ENCODE peak calls at places on chromosomes 5 and 9, in seven cellular contexts. One of them, this sample, is unnamed.

GRCh38 chr5:171314728-171315385 is 5.8 kb downstream of the TLX3 start:
- DNase-seq in fibroblast of lung: peak; percentile 17
- DNase-seq in cardiac fibroblast: no peak
- DNase-seq in Peyer's patch: no peak
- DNase-seq in endodermal cell: peak; percentile 76
- DNase-seq in Panc1: no peak
- DNase-seq in left ventricle myocardium inferior: peak; percentile 38
- DNase-seq in this sample: no peak

GRCh38 chr9:126373241-126373640 is 46.6 kb downstream of the MVB12B start:
- DNase-seq in left ventricle myocardium inferior: no peak
- DNase-seq in Peyer's patch: no peak
- DNase-seq in Panc1: no peak
- DNase-seq in cardiac fibroblast: peak; percentile 46
- DNase-seq in fibroblast of lung: no peak
- DNase-seq in endodermal cell: no peak
- DNase-seq in this sample: no peak

GRCh38 chr9:131530546-131530929 is 525 bp downstream of the UCK1 start:
- DNase-seq in cardiac fibroblast: peak; percentile 38
- DNase-seq in endodermal cell: peak; percentile 79
- DNase-seq in Panc1: no peak
- DNase-seq in fibroblast of lung: no peak
- DNase-seq in left ventricle myocardium inferior: peak; percentile 32
- DNase-seq in Peyer's patch: peak; percentile 63
- DNase-seq in this sample: no peak

GRCh38 chr5:134077926-134078580 is 36.4 kb upstream of the TCF7 start:
- DNase-seq in Peyer's patch: no peak
- DNase-seq in fibroblast of lung: no peak
- DNase-seq in left ventricle myocardium inferior: no peak
- DNase-seq in endodermal cell: no peak
- DNase-seq in Panc1: no peak
- DNase-seq in cardiac fibroblast: no peak
- DNase-seq in this sample: no peak

GRCh38 chr9:134375011-134375390 is 48.7 kb downstream of the RXRA start:
- DNase-seq in Peyer's patch: no peak
- DNase-seq in cardiac fibroblast: no peak
- DNase-seq in Panc1: no peak
- DNase-seq in fibroblast of lung: peak; percentile 28
- DNase-seq in endodermal cell: no peak
- DNase-seq in left ventricle myocardium inferior: peak; percentile 78
- DNase-seq in this sample: no peak

GRCh38 chr5:179060116-179061008 is at the start of gene ZNF354C:
- DNase-seq in endodermal cell: peak; percentile 97
- DNase-seq in cardiac fibroblast: peak; percentile 90
- DNase-seq in Panc1: no peak
- DNase-seq in fibroblast of lung: peak; percentile 90
- DNase-seq in Peyer's patch: peak; percentile 84
- DNase-seq in left ventricle myocardium inferior: peak; percentile 92
- DNase-seq in this sample: peak; percentile 67

GRCh38 chr9:114061292-114061691 is 16.8 kb downstream of the AMBP start:
- DNase-seq in Panc1: no peak
- DNase-seq in fibroblast of lung: no peak
- DNase-seq in left ventricle myocardium inferior: no peak
- DNase-seq in cardiac fibroblast: no peak
- DNase-seq in Peyer's patch: no peak
- DNase-seq in endodermal cell: peak; percentile 38
- DNase-seq in this sample: no peak

GRCh38 chr9:113484258-113484730 is 20.8 kb downstream of the RGS3 start:
- DNase-seq in endodermal cell: peak; percentile 19
- DNase-seq in left ventricle myocardium inferior: peak; percentile 77
- DNase-seq in Peyer's patch: no peak
- DNase-seq in cardiac fibroblast: no peak
- DNase-seq in Panc1: no peak
- DNase-seq in fibroblast of lung: peak; percentile 28
- DNase-seq in this sample: no peak

GRCh38 chr5:105288946-105289345 is 1726.4 kb upstream of the NUDT12 start:
- DNase-seq in fibroblast of lung: peak; percentile 8
- DNase-seq in Panc1: no peak
- DNase-seq in cardiac fibroblast: peak; percentile 12
- DNase-seq in left ventricle myocardium inferior: no peak
- DNase-seq in Peyer's patch: no peak
- DNase-seq in endodermal cell: no peak
- DNase-seq in this sample: no peak

GRCh38 chr9:121820286-121821005 is 169.0 kb downstream of the DAB2IP start:
- DNase-seq in Peyer's patch: no peak
- DNase-seq in Panc1: no peak
- DNase-seq in left ventricle myocardium inferior: no peak
- DNase-seq in fibroblast of lung: no peak
- DNase-seq in cardiac fibroblast: no peak
- DNase-seq in endodermal cell: peak; percentile 67
- DNase-seq in this sample: no peak

GRCh38 chr5:14364096-14364495 is 217.5 kb upstream of the OTULINL start:
- DNase-seq in Panc1: no peak
- DNase-seq in cardiac fibroblast: no peak
- DNase-seq in endodermal cell: no peak
- DNase-seq in fibroblast of lung: peak; percentile 33
- DNase-seq in Peyer's patch: no peak
- DNase-seq in left ventricle myocardium inferior: no peak
- DNase-seq in this sample: no peak
- TF ChIP-seq CTCF in Panc1: no peak
- TF ChIP-seq CTCF in cardiac fibroblast: no peak
- TF ChIP-seq CTCF in endodermal cell: no peak
- TF ChIP-seq CTCF in fibroblast of lung: no peak
- TF ChIP-seq CTCF in Peyer's patch: peak; percentile 15
- TF ChIP-seq CTCF in left ventricle myocardium inferior: no peak
- TF ChIP-seq CTCF in this sample: no peak

GRCh38 chr5:140711794-140712193 is 11.5 kb downstream of the ZMAT2 start:
- DNase-seq in endodermal cell: no peak
- DNase-seq in cardiac fibroblast: no peak
- DNase-seq in left ventricle myocardium inferior: no peak
- DNase-seq in Peyer's patch: no peak
- DNase-seq in fibroblast of lung: no peak
- DNase-seq in Panc1: no peak
- DNase-seq in this sample: no peak
- H3K4me3 ChIP-seq in endodermal cell: peak overlapping the region; percentile 72
- H3K4me3 ChIP-seq in cardiac fibroblast: no peak overlapping the region
- H3K4me3 ChIP-seq in left ventricle myocardium inferior: peak overlapping the region; percentile 67
- H3K4me3 ChIP-seq in Peyer's patch: no peak overlapping the region
- H3K4me3 ChIP-seq in fibroblast of lung: peak overlapping the region; percentile 82
- H3K4me3 ChIP-seq in Panc1: peak overlapping the region; percentile 68
- H3K4me3 ChIP-seq in this sample: no peak overlapping the region

GRCh38 chr5:136446565-136446964 is 81.2 kb upstream of the TRPC7 start:
- DNase-seq in endodermal cell: no peak
- DNase-seq in left ventricle myocardium inferior: no peak
- DNase-seq in cardiac fibroblast: no peak
- DNase-seq in fibroblast of lung: no peak
- DNase-seq in Peyer's patch: no peak
- DNase-seq in Panc1: no peak
- DNase-seq in this sample: no peak
- TF ChIP-seq CTCF in endodermal cell: peak; percentile 43
- TF ChIP-seq CTCF in left ventricle myocardium inferior: no peak
- TF ChIP-seq CTCF in cardiac fibroblast: no peak
- TF ChIP-seq CTCF in fibroblast of lung: no peak
- TF ChIP-seq CTCF in Peyer's patch: no peak
- TF ChIP-seq CTCF in Panc1: peak; percentile 31
- TF ChIP-seq CTCF in this sample: no peak

GRCh38 chr9:90974007-90974406 is 172.4 kb downstream of the SYK start:
- DNase-seq in endodermal cell: no peak
- DNase-seq in Peyer's patch: no peak
- DNase-seq in fibroblast of lung: peak; percentile 27
- DNase-seq in Panc1: no peak
- DNase-seq in left ventricle myocardium inferior: no peak
- DNase-seq in cardiac fibroblast: peak; percentile 69
- DNase-seq in this sample: no peak

GRCh38 chr9:90969021-90969675 is 167.5 kb downstream of the SYK start:
- DNase-seq in endodermal cell: no peak
- DNase-seq in cardiac fibroblast: no peak
- DNase-seq in left ventricle myocardium inferior: no peak
- DNase-seq in Panc1: no peak
- DNase-seq in Peyer's patch: no peak
- DNase-seq in fibroblast of lung: no peak
- DNase-seq in this sample: no peak

GRCh38 chr9:90967171-90967570 is 165.6 kb downstream of the SYK start:
- DNase-seq in cardiac fibroblast: no peak
- DNase-seq in fibroblast of lung: no peak
- DNase-seq in Peyer's patch: no peak
- DNase-seq in left ventricle myocardium inferior: no peak
- DNase-seq in endodermal cell: no peak
- DNase-seq in Panc1: no peak
- DNase-seq in this sample: no peak

GRCh38 chr9:90972057-90972456 is 170.4 kb downstream of the SYK start:
- DNase-seq in endodermal cell: no peak
- DNase-seq in left ventricle myocardium inferior: no peak
- DNase-seq in Peyer's patch: no peak
- DNase-seq in fibroblast of lung: no peak
- DNase-seq in cardiac fibroblast: no peak
- DNase-seq in Panc1: no peak
- DNase-seq in this sample: no peak

DNA sequence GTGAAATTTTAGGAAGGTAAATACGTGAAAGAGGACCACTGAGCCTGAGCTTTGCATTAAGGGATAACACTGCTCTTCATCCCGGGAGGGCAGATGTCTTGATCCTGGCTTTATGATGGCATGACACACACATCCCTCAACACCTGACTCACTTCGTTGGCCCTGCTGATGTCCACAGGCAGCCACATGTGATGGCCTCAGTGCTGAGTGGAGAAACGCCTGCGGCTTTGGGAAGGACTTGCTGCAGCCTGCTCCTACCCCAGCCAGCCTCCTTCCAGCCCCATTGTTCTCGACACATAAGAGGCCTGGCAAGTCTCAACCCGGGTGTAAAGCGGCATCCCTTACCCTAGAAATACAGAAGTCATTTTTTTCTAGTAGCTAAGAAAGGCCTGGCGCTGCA is 169.0 kb downstream of the SYK start:
- DNase-seq in left ventricle myocardium inferior: no peak
- DNase-seq in Peyer's patch: no peak
- DNase-seq in Panc1: no peak
- DNase-seq in endodermal cell: no peak
- DNase-seq in cardiac fibroblast: no peak
- DNase-seq in fibroblast of lung: no peak
- DNase-seq in this sample: no peak
- H3K4me3 ChIP-seq in left ventricle myocardium inferior: no peak overlapping the region
- H3K4me3 ChIP-seq in Peyer's patch: no peak overlapping the region
- H3K4me3 ChIP-seq in Panc1: no peak overlapping the region
- H3K4me3 ChIP-seq in endodermal cell: no peak overlapping the region
- H3K4me3 ChIP-seq in cardiac fibroblast: no peak overlapping the region
- H3K4me3 ChIP-seq in fibroblast of lung: no peak overlapping the region
- H3K4me3 ChIP-seq in this sample: no peak overlapping the region

GRCh38 chr9:105362470-105362869 is 85.4 kb upstream of the FSD1L start:
- DNase-seq in Peyer's patch: no peak
- DNase-seq in left ventricle myocardium inferior: no peak
- DNase-seq in endodermal cell: no peak
- DNase-seq in cardiac fibroblast: no peak
- DNase-seq in Panc1: no peak
- DNase-seq in fibroblast of lung: no peak
- DNase-seq in this sample: no peak

GRCh38 chr9:105361873-105362272 is 86.0 kb upstream of the FSD1L start:
- DNase-seq in left ventricle myocardium inferior: no peak
- DNase-seq in Panc1: no peak
- DNase-seq in cardiac fibroblast: no peak
- DNase-seq in endodermal cell: no peak
- DNase-seq in Peyer's patch: no peak
- DNase-seq in fibroblast of lung: no peak
- DNase-seq in this sample: no peak

GRCh38 chr9:105359899-105360298 is 87.9 kb upstream of the FSD1L start:
- DNase-seq in Peyer's patch: no peak
- DNase-seq in fibroblast of lung: peak; percentile 34
- DNase-seq in cardiac fibroblast: peak; percentile 54
- DNase-seq in endodermal cell: no peak
- DNase-seq in left ventricle myocardium inferior: no peak
- DNase-seq in Panc1: no peak
- DNase-seq in this sample: peak; percentile 1

GRCh38 chr9:105357937-105358336 is 89.9 kb upstream of the FSD1L start:
- DNase-seq in cardiac fibroblast: no peak
- DNase-seq in left ventricle myocardium inferior: no peak
- DNase-seq in Peyer's patch: no peak
- DNase-seq in endodermal cell: no peak
- DNase-seq in fibroblast of lung: no peak
- DNase-seq in Panc1: no peak
- DNase-seq in this sample: no peak

GRCh38 chr9:105360344-105360743 is 87.5 kb upstream of the FSD1L start:
- DNase-seq in left ventricle myocardium inferior: no peak
- DNase-seq in endodermal cell: no peak
- DNase-seq in Peyer's patch: no peak
- DNase-seq in Panc1: no peak
- DNase-seq in cardiac fibroblast: peak; percentile 25
- DNase-seq in fibroblast of lung: no peak
- DNase-seq in this sample: no peak
- TF ChIP-seq CTCF in left ventricle myocardium inferior: no peak
- TF ChIP-seq CTCF in endodermal cell: peak; percentile 58
- TF ChIP-seq CTCF in Peyer's patch: no peak
- TF ChIP-seq CTCF in Panc1: peak; percentile 3
- TF ChIP-seq CTCF in cardiac fibroblast: peak; percentile 9
- TF ChIP-seq CTCF in fibroblast of lung: no peak
- TF ChIP-seq CTCF in this sample: no peak

GRCh38 chr5:53003144-53003543 is 14.0 kb downstream of the ITGA2 start:
- DNase-seq in Peyer's patch: no peak
- DNase-seq in cardiac fibroblast: no peak
- DNase-seq in left ventricle myocardium inferior: no peak
- DNase-seq in Panc1: no peak
- DNase-seq in endodermal cell: no peak
- DNase-seq in fibroblast of lung: no peak
- DNase-seq in this sample: no peak

GRCh38 chr5:52998552-52999313 is 9.6 kb downstream of the ITGA2 start:
- DNase-seq in Peyer's patch: no peak
- DNase-seq in Panc1: no peak
- DNase-seq in cardiac fibroblast: no peak
- DNase-seq in left ventricle myocardium inferior: no peak
- DNase-seq in endodermal cell: no peak
- DNase-seq in fibroblast of lung: no peak
- DNase-seq in this sample: no peak

GRCh38 chr5:52999357-52999949 is 10.3 kb downstream of the ITGA2 start:
- DNase-seq in Panc1: no peak
- DNase-seq in fibroblast of lung: no peak
- DNase-seq in Peyer's patch: no peak
- DNase-seq in cardiac fibroblast: peak; percentile 94
- DNase-seq in left ventricle myocardium inferior: no peak
- DNase-seq in endodermal cell: no peak
- DNase-seq in this sample: no peak

GRCh38 chr5:53002491-53002890 is 13.3 kb downstream of the ITGA2 start:
- DNase-seq in Peyer's patch: no peak
- DNase-seq in cardiac fibroblast: no peak
- DNase-seq in fibroblast of lung: no peak
- DNase-seq in Panc1: no peak
- DNase-seq in endodermal cell: no peak
- DNase-seq in left ventricle myocardium inferior: no peak
- DNase-seq in this sample: no peak

DNA sequence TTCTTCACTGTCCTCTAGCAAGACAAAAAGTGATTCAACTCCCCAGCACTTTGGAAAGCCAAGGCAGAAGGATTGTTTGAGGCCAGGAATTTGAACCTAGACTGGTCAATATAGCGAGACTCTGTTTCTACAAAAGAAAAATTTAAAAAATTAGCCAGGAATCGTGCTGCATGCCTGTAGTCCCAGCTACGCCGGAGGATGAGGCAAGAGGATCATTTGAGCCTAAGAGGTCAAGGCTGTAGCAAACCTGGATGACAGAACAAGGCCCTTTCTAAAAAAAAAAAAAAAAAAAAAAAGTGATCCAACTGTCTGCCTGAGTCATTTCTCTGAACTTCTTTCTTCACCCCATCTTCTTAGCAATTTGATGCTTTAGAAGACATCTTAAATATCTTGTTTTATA is 12.4 kb downstream of the ITGA2 start:
- DNase-seq in cardiac fibroblast: peak; percentile 35
- DNase-seq in Panc1: no peak
- DNase-seq in Peyer's patch: no peak
- DNase-seq in left ventricle myocardium inferior: no peak
- DNase-seq in fibroblast of lung: no peak
- DNase-seq in endodermal cell: no peak
- DNase-seq in this sample: no peak
- H3K4me3 ChIP-seq in cardiac fibroblast: no peak overlapping the region
- H3K4me3 ChIP-seq in Panc1: no peak overlapping the region
- H3K4me3 ChIP-seq in Peyer's patch: no peak overlapping the region
- H3K4me3 ChIP-seq in left ventricle myocardium inferior: no peak overlapping the region
- H3K4me3 ChIP-seq in fibroblast of lung: no peak overlapping the region
- H3K4me3 ChIP-seq in endodermal cell: no peak overlapping the region
- H3K4me3 ChIP-seq in this sample: no peak overlapping the region

This sample was measured in astrocyte of the cerebellum.